ENCODE peak calls at places on chromosome X, in four cellular contexts. J is GM12891, W is K562, Q is GM12878. L is an unnamed sample.
A peak's percentile ranks its signal among the peaks of the same experiment; 100 is the strongest.

GRCh38 chrX:151725338-151725614 is 9.3 kb upstream of the CNGA2 start:
- DNase-seq in W (no peak), J (no peak), Q (no peak), L (no peak)

GRCh38 chrX:130120321-130120731 is 10.0 kb upstream of the ELF4 start:
- DNase-seq in J (peak; percentile 43), Q (no peak), W (peak; percentile 40), L (no peak)

GRCh38 chrX:40727599-40728252 is 7.6 kb downstream of the MED14 start:
- DNase-seq in W (no peak), J (no peak), Q (no peak), L (no peak)

GRCh38 chrX:133586443-133586842 is 171.2 kb upstream of the GPC4 start:
- DNase-seq in J (no peak), W (no peak), Q (no peak), L (no peak)

GRCh38 chrX:41720125-41720780 is 3.7 kb upstream of the GPR82 start:
- DNase-seq in W (peak; percentile 16), J (peak; percentile 6), Q (peak; percentile 51), L (no peak)

GRCh38 chrX:13287816-13288215 is 32.0 kb downstream of the ATXN3L start:
- DNase-seq in Q (no peak), J (no peak), W (peak; percentile 69), L (no peak)

GRCh38 chrX:103616676-103617186 is 9.0 kb downstream of the TCEAL3 start:
- DNase-seq in J (no peak), W (no peak), Q (no peak), L (no peak)

GRCh38 chrX:57453901-57454300 is 137.9 kb upstream of the ZXDB start:
- DNase-seq in J (peak; percentile 3), Q (peak; percentile 0), W (peak; percentile 32), L (peak; percentile 1)

GRCh38 chrX:397575-397974 is 10.9 kb upstream of the PPP2R3B start:
- DNase-seq in W (no peak), J (no peak), Q (no peak), L (no peak)

GRCh38 chrX:20067709-20068315 is 48.9 kb downstream of the MAP7D2 start:
- DNase-seq in J (no peak), W (peak; percentile 8), Q (no peak), L (peak; percentile 53)

GRCh38 chrX:19772306-19772705 is 115.1 kb downstream of the SH3KBP1 start:
- DNase-seq in J (no peak), W (no peak), Q (no peak), L (no peak)

GRCh38 chrX:22220941-22221340 is 51.8 kb upstream of the CBLL2 start:
- DNase-seq in Q (no peak), W (no peak), J (no peak), L (no peak)

GRCh38 chrX:121579016-121579760 is 531.8 kb downstream of the GLUD2 start:
- DNase-seq in J (no peak), Q (peak; percentile 4), W (peak; percentile 43), L (peak; percentile 29)

GRCh38 chrX:107683931-107684330 is 55.6 kb downstream of the PRPS1 start:
- DNase-seq in W (no peak), J (no peak), Q (no peak), L (no peak)

GRCh38 chrX:47171996-47172395 is 21.6 kb upstream of the UBA1 start:
- DNase-seq in W (no peak), J (no peak), Q (no peak), L (no peak)

GRCh38 chrX:133254666-133255065 is 36.5 kb upstream of the TFDP3 start:
- DNase-seq in Q (no peak), W (no peak), J (no peak), L (no peak)

GRCh38 chrX:56784666-56785065 is 55.6 kb downstream of the NBDY start:
- DNase-seq in J (no peak), W (no peak), Q (no peak), L (no peak)

GRCh38 chrX:138669693-138670092 is 41.8 kb downstream of the FGF13 start:
- DNase-seq in Q (no peak), J (no peak), W (no peak), L (no peak)

GRCh38 chrX:63761639-63762038 is 23.4 kb downstream of the ARHGEF9 start:
- DNase-seq in J (no peak), W (no peak), Q (peak; percentile 34), L (no peak)

GRCh38 chrX:82163701-82164100 is 961.8 kb downstream of the SH3BGRL start:
- DNase-seq in W (no peak), J (no peak), Q (no peak), L (no peak)

GRCh38 chrX:53374222-53374820 is 48.1 kb downstream of the SMC1A start:
- DNase-seq in W (peak; percentile 81), Q (no peak), J (no peak), L (peak; percentile 62)

GRCh38 chrX:22121161-22121560 is 89.0 kb downstream of the PHEX start:
- DNase-seq in Q (no peak), J (no peak), W (no peak), L (no peak)

GRCh38 chrX:13327666-13328065 is 7.8 kb upstream of the ATXN3L start:
- DNase-seq in Q (no peak), W (no peak), J (no peak), L (no peak)

GRCh38 chrX:107628662-107629532 is 587 bp downstream of the PRPS1 start:
- DNase-seq in J (peak; percentile 25), Q (no peak), W (peak; percentile 59), L (peak; percentile 49)

GRCh38 chrX:102651242-102651967 is at the start of gene GPRASP1:
- DNase-seq in W (no peak), Q (no peak), J (peak; percentile 7), L (no peak)

GRCh38 chrX:10108288-10108687 is 48.5 kb upstream of the CLCN4 start:
- DNase-seq in Q (no peak), J (no peak), W (no peak), L (no peak)

GRCh38 chrX:147757750-147758149 is 154.0 kb upstream of the FMR1 start:
- DNase-seq in Q (no peak), W (no peak), J (no peak), L (no peak)

GRCh38 chrX:39653656-39654055 is 444.1 kb downstream of the BCOR start:
- DNase-seq in Q (no peak), W (no peak), J (no peak), L (no peak)
- TF ChIP-seq SPI1 in Q (no peak), W (no peak), J (no peak), L (no peak)

GRCh38 chrX:14506866-14507265 is 22.5 kb upstream of the GLRA2 start:
- DNase-seq in W (no peak), Q (no peak), J (no peak), L (no peak)
- TF ChIP-seq SPI1 in W (no peak), Q (no peak), J (no peak), L (no peak)

GRCh38 chrX:115023139-115023538 is 5.7 kb upstream of the IL13RA2 start:
- DNase-seq in J (no peak), Q (no peak), W (peak; percentile 13), L (no peak)
- TF ChIP-seq SPI1 in J (no peak), Q (no peak), W (no peak), L (no peak)

DNA sequence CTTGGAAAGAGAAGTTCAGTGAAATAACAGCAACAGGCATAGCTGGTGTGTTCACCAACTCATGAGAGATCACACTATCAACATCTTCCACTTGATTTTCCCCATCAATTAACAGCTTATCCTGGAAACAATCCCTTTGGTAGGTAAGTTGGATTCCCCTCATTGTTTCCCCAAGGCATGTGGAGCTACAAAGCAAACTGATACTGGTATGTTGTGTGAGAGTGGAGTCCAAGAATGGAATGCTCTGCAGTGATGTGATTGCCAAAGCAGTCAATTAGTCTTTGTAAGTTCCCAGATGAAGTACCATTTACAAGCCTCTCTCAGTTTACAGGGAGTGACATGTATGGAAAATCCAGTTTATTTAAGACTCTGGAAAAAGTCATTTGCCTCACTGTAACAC is 13.7 kb upstream of the XAGE2 start:
- DNase-seq in J (no peak), Q (no peak), W (no peak), L (no peak)
- TF ChIP-seq SPI1 in J (no peak), Q (no peak), W (no peak), L (no peak)

GRCh38 chrX:106247162-106247561 is 79.1 kb downstream of the PWWP3B start:
- DNase-seq in J (no peak), Q (no peak), W (no peak), L (no peak)
- TF ChIP-seq SPI1 in J (no peak), Q (no peak), W (no peak), L (no peak)

DNA sequence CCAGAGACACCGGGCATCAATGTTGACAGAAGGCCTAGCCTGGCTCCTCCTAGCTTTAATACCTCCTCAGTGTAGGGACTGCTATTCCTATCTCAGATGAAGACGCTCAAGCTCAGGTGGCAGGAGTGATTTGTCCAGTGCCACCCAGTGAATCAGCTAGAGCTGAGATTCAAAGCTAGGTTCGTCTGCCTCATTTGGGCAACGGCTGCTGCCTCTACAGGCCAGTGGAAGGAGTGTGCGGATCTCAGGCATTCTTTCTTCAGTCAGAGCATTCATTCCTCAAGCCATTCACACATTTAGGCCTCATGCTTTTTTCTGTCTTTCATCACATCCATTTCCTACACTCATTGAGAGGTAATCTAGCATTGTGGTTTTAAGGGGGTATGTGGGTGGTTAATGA is 7.3 kb downstream of the TSR2 start:
- DNase-seq in W (no peak), J (no peak), Q (no peak), L (no peak)
- TF ChIP-seq SPI1 in W (no peak), J (no peak), Q (no peak), L (no peak)

DNA sequence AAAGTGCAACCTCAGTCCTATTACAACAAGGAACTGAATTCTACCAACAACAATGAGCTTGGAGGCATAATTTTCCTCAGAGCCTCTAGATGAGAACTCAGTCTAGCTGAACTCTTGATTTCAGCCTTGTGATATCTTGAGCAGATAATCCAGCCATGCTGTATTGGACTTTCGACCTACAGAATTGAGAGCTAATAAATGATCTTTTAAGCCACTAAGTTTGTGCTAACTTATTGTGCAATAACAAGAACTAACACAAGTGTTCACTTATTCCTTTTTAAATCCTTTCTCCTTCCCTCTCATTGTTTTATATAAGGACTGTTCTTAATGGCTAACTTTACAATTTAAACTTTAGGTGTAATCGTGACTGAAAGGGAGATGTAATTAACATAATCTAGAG is 140.7 kb downstream of the MAGEB17 start:
- DNase-seq in W (no peak), Q (no peak), J (no peak), L (no peak)
- TF ChIP-seq SPI1 in W (no peak), Q (no peak), J (no peak), L (no peak)